ENCODE peak calls at places on chromosomes 11 and 22, in nine cellular contexts. R, T, X, E, P, I, A, K and M are unnamed samples.

GRCh38 chr11:112289588-112290461 is 29.2 kb upstream of the PLET1 start:
- DNase-seq in R (peak), T (peak), X (peak), E (peak), P (peak), I (peak), A (peak), K (peak), M (peak)

GRCh38 chr22:31537019-31537535 is 40.7 kb downstream of the SFI1 start:
- DNase-seq in R (no peak), T (no peak), X (no peak), E (no peak), P (no peak), I (no peak), A (no peak), K (no peak), M (no peak)

GRCh38 chr11:96162816-96163499 is 180.0 kb downstream of the MAML2 start:
- DNase-seq in R (no peak), T (no peak), X (peak), E (peak), P (peak), I (no peak), A (peak), K (peak), M (no peak)

GRCh38 chr22:49212466-49212865 is 615.2 kb downstream of the BRD1 start:
- DNase-seq in R (no peak), T (peak), X (no peak), E (no peak), P (no peak), I (no peak), A (no peak), K (no peak), M (no peak)

GRCh38 chr22:44975444-44976262 is 34.2 kb downstream of the PHF21B start:
- DNase-seq in R (peak), T (no peak), X (peak), E (peak), P (peak), I (peak), A (peak), K (peak), M (peak)

GRCh38 chr11:5380740-5381342 is 2.8 kb upstream of the OR51M1 start:
- DNase-seq in R (peak), T (no peak), X (peak), E (peak), P (peak), I (peak), A (no peak), K (peak), M (no peak)

GRCh38 chr11:11016123-11016522 is 158.3 kb upstream of the ZBED5 start:
- DNase-seq in R (no peak), T (no peak), X (no peak), E (peak), P (no peak), I (no peak), A (no peak), K (no peak), M (no peak)

GRCh38 chr11:122850076-122850631 is 11.9 kb downstream of the CRTAM start:
- DNase-seq in R (no peak), T (no peak), X (no peak), E (peak), P (peak), I (no peak), A (no peak), K (peak), M (no peak)

GRCh38 chr11:337711-338110 is 17.1 kb upstream of the IFITM3 start:
- DNase-seq in R (no peak), T (no peak), X (no peak), E (no peak), P (no peak), I (no peak), A (no peak), K (no peak), M (no peak)

GRCh38 chr22:35330258-35330861 is 30.7 kb downstream of the TOM1 start:
- DNase-seq in R (no peak), T (peak), X (peak), E (peak), P (peak), I (no peak), A (no peak), K (peak), M (peak)

GRCh38 chr11:110947100-110947499 is 234.9 kb upstream of the ARHGAP20 start:
- DNase-seq in R (no peak), T (no peak), X (peak), E (no peak), P (no peak), I (no peak), A (no peak), K (no peak), M (no peak)

GRCh38 chr11:134949716-134950115 is 537.7 kb upstream of the B3GAT1 start:
- DNase-seq in R (no peak), T (no peak), X (no peak), E (no peak), P (peak), I (no peak), A (no peak), K (peak), M (no peak)

GRCh38 chr11:134949121-134949591 is 537.1 kb upstream of the B3GAT1 start:
- DNase-seq in R (no peak), T (no peak), X (peak), E (peak), P (peak), I (no peak), A (no peak), K (peak), M (no peak)

GRCh38 chr11:134945993-134946392 is 534.0 kb upstream of the B3GAT1 start:
- DNase-seq in R (no peak), T (no peak), X (no peak), E (no peak), P (no peak), I (no peak), A (no peak), K (no peak), M (no peak)

GRCh38 chr11:134944986-134945385 is 532.9 kb upstream of the B3GAT1 start:
- DNase-seq in R (no peak), T (no peak), X (no peak), E (no peak), P (no peak), I (no peak), A (no peak), K (no peak), M (no peak)

GRCh38 chr11:134947556-134947955 is 535.5 kb upstream of the B3GAT1 start:
- DNase-seq in R (no peak), T (no peak), X (no peak), E (no peak), P (no peak), I (no peak), A (no peak), K (no peak), M (no peak)
- TF ChIP-seq CTCF in R (no peak), T (no peak), X (no peak), E (no peak), P (no peak), I (no peak), A (no peak), K (no peak), M (no peak)

GRCh38 chr22:27933186-27933983 is 14.3 kb upstream of the PITPNB start:
- DNase-seq in R (no peak), T (no peak), X (no peak), E (no peak), P (no peak), I (no peak), A (no peak), K (no peak), M (no peak)

GRCh38 chr22:27935897-27936296 is 16.8 kb upstream of the PITPNB start:
- DNase-seq in R (no peak), T (no peak), X (no peak), E (no peak), P (no peak), I (no peak), A (no peak), K (no peak), M (no peak)

GRCh38 chr22:27934069-27934468 is 15.0 kb upstream of the PITPNB start:
- DNase-seq in R (no peak), T (no peak), X (no peak), E (no peak), P (no peak), I (no peak), A (no peak), K (no peak), M (no peak)

GRCh38 chr22:27941143-27941542 is 22.1 kb upstream of the PITPNB start:
- DNase-seq in R (no peak), T (no peak), X (no peak), E (no peak), P (no peak), I (no peak), A (no peak), K (no peak), M (no peak)

GRCh38 chr22:27937453-27937852 is 18.4 kb upstream of the PITPNB start:
- DNase-seq in R (no peak), T (no peak), X (no peak), E (no peak), P (no peak), I (no peak), A (no peak), K (no peak), M (no peak)
- TF ChIP-seq CTCF in R (no peak), T (no peak), X (no peak), E (peak), P (peak), I (no peak), A (no peak), K (no peak), M (no peak)

GRCh38 chr22:37628830-37629229 is 10.6 kb upstream of the SH3BP1 start:
- DNase-seq in R (no peak), T (no peak), X (no peak), E (no peak), P (no peak), I (no peak), A (no peak), K (no peak), M (no peak)
- TF ChIP-seq CTCF in R (no peak), T (no peak), X (no peak), E (no peak), P (no peak), I (no peak), A (no peak), K (no peak), M (no peak)

DNA sequence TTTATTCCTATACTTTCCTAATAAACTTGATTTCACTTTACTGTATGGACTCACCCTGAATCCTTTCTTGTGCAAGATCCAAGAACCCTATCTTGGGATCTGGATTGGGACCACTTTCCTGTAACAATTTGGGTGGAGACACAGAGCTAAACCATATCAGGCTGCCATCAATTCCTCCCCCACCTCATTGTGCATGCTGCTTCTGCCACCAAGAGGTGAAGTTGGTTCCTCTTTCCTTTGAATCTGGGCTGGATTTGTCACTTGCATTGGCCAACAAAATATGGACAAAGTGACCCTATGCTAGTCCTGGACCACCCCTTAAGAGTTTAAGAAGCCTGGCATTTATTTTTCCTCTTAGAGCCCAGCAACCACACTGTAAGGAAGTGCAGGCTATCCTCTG is 39.4 kb upstream of the CEP295 start:
- DNase-seq in R (no peak), T (no peak), X (no peak), E (no peak), P (no peak), I (no peak), A (no peak), K (no peak), M (no peak)
- TF ChIP-seq CTCF in R (peak), T (no peak), X (no peak), E (no peak), P (peak), I (no peak), A (no peak), K (no peak), M (no peak)

GRCh38 chr22:39405346-39406085 is 5.9 kb downstream of the TAB1 start:
- DNase-seq in R (no peak), T (no peak), X (no peak), E (peak), P (peak), I (no peak), A (peak), K (peak), M (peak)
- TF ChIP-seq CTCF in R (no peak), T (no peak), X (peak), E (peak), P (peak), I (no peak), A (peak), K (peak), M (no peak)

GRCh38 chr11:93741094-93741881 is at the start of the genes C11orf54 and TAF1D:
- DNase-seq in R (peak), T (peak), X (peak), E (peak), P (peak), I (peak), A (peak), K (peak), M (peak)
- TF ChIP-seq CTCF in R (no peak), T (no peak), X (peak), E (no peak), P (no peak), I (no peak), A (no peak), K (no peak), M (no peak)

GRCh38 chr11:13487661-13488030 is 8.2 kb downstream of the PTH start:
- DNase-seq in R (peak), T (no peak), X (no peak), E (peak), P (peak), I (no peak), A (no peak), K (no peak), M (no peak)

DNA sequence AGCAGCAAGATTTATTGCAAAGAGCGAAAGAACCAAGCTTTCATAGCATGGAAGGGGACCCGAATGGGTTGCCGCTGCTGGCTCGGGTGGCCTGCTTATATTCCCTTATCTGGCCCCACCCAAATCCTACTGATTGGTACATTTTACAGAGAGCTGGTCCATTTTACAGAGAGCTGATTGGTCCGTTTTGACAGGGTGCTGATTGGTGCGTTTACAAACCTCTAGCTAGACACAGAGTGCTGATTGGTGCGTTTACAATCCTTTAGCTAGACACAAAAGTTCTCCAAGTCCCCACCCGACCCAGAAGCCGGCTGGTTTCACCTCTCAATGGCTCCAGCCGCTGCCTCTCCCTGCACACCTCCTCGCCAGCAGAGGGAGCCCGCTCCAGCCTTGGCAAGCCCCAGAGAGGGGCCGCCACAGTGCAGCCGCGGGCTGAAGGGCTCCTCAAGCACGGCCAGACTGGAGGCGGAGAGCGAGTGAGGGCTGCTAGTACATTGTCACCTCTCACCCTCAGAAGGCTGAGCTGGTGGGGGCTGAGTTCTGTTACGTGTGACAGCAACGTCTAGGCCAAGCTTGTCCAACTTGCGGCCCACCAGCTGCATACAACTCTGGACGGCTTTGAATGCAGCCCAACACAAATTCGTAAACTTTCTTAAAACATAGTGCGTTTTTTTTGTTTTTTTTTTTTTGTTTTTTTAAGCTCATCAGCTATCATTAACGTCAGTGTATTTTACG is 8.7 kb downstream of the PTH start:
- DNase-seq in R (peak), T (no peak), X (no peak), E (peak), P (no peak), I (peak), A (no peak), K (no peak), M (no peak)
- TF ChIP-seq CTCF in R (peak), T (no peak), X (no peak), E (peak), P (peak), I (peak), A (peak), K (peak), M (no peak)

DNA sequence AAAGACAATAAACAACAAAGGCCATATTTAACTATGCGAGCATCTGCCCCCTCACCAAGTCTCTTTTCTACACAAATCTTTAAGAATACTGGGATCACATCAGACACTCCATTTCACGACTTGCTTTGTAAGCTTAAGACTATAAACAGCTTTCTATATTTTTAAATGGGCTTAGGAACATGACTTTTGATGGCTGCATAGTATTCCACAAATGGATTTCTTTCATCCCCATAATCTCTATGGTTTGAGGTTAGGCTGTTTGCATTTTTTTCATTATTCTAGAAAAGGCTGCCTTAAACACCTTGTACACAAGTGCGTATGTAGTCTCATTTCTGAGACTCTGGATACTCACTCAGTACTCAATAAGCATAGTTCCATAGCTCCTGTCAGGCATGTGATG is 52.8 kb downstream of the DGCR2 start:
- DNase-seq in R (no peak), T (no peak), X (no peak), E (no peak), P (no peak), I (no peak), A (no peak), K (no peak), M (no peak)
- TF ChIP-seq CTCF in R (no peak), T (no peak), X (no peak), E (no peak), P (no peak), I (no peak), A (no peak), K (no peak), M (no peak)